ENCODE peak calls at places on chromosomes 13 and 19, in nine cellular contexts. G, L, S, Q, F, U, Y, W and J are unnamed samples.

GRCh38 chr19:9885077-9885552 is 50.0 kb downstream of the PIN1 start:
- DNase-seq in F (no peak), W (peak), Y (no peak), L (no peak), U (peak), S (peak), G (no peak), Q (no peak), J (no peak)

GRCh38 chr13:60431108-60431700 is 34.2 kb downstream of the TDRD3 start:
- DNase-seq in Q (peak), G (no peak), W (peak), U (peak), Y (no peak), S (no peak), L (no peak), F (no peak), J (peak)

GRCh38 chr13:97076898-97077297 is 82.6 kb upstream of the OXGR1 start:
- DNase-seq in U (no peak), G (no peak), W (peak), F (no peak), Y (no peak), S (no peak), Q (no peak), L (no peak), J (no peak)

GRCh38 chr19:44254496-44254895 is 5.2 kb upstream of the ZNF233 start:
- DNase-seq in S (no peak), U (no peak), Q (no peak), L (no peak), F (no peak), W (no peak), G (no peak), Y (no peak), J (no peak)

GRCh38 chr13:103528437-103528836 is 462.2 kb upstream of the SLC10A2 start:
- DNase-seq in U (no peak), W (no peak), Q (no peak), G (no peak), S (no peak), L (no peak), Y (no peak), F (no peak), J (no peak)

GRCh38 chr19:8544168-8544567 is 30.2 kb upstream of the ZNF414 start:
- DNase-seq in S (no peak), Y (no peak), L (no peak), U (no peak), Q (no peak), F (no peak), W (no peak), G (no peak), J (no peak)

GRCh38 chr13:29543230-29544215 is 52.0 kb downstream of the SLC7A1 start:
- DNase-seq in L (peak), Y (no peak), U (peak), F (no peak), S (no peak), G (no peak), Q (no peak), W (peak), J (peak)

GRCh38 chr13:63609574-63609973 is 2193.9 kb upstream of the PCDH20 start:
- DNase-seq in G (no peak), F (no peak), U (no peak), L (no peak), W (no peak), Y (no peak), S (no peak), Q (no peak), J (no peak)

GRCh38 chr13:44934724-44935123 is 54.5 kb downstream of the NUFIP1 start:
- DNase-seq in U (peak), Q (no peak), G (no peak), W (no peak), S (no peak), F (no peak), L (no peak), Y (no peak), J (no peak)

GRCh38 chr13:63438951-63439350 is 2023.3 kb upstream of the PCDH20 start:
- DNase-seq in Q (no peak), F (no peak), W (no peak), Y (no peak), S (no peak), G (no peak), U (no peak), L (no peak), J (no peak)

GRCh38 chr13:57630661-57631606 is 610 bp upstream of the PCDH17 start:
- DNase-seq in W (peak), G (no peak), S (peak), F (no peak), L (peak), Y (no peak), U (no peak), Q (no peak), J (peak)

GRCh38 chr19:18091217-18091608 is 4.5 kb upstream of the IL12RB1 start:
- DNase-seq in G (no peak), U (no peak), W (no peak), Q (no peak), F (peak), Y (peak), L (peak), S (peak), J (no peak)

GRCh38 chr19:35039881-35040456 is 1.6 kb upstream of the HPN start:
- DNase-seq in F (no peak), Q (no peak), Y (no peak), G (no peak), S (no peak), U (no peak), W (no peak), L (no peak), J (no peak)

GRCh38 chr13:67258482-67258881 is 28.3 kb upstream of the PCDH9 start:
- DNase-seq in Y (no peak), F (no peak), S (no peak), U (no peak), G (no peak), W (no peak), Q (no peak), L (no peak), J (no peak)